ENCODE peak calls at places on chromosomes 3 and 15, in ten cellular contexts. E is Calu3, N is HFF-Myc, D is ACHN, V is B cell, U is mucosa of gallbladder, M is posterior vena cava, S is transverse colon, T is HT1080, J is T-helper 17 cell. I is an unnamed sample.

GRCh38 chr3:20225769-20226168 is 39.8 kb upstream of the SGO1 start:
- DNase-seq in N (peak; percentile 19), T (peak; percentile 47), V (no peak), J (no peak), E (peak; percentile 7), U (no peak), S (no peak), D (peak; percentile 31), M (no peak), I (peak; percentile 46)

GRCh38 chr3:71400986-71401451 is 182.5 kb downstream of the FOXP1 start:
- DNase-seq in N (no peak), E (no peak), S (no peak), V (no peak), D (no peak), M (no peak), J (no peak), T (no peak), U (no peak), I (no peak)

GRCh38 chr3:107704477-107704876 is 181.7 kb downstream of the BBX start:
- DNase-seq in J (no peak), S (no peak), T (peak; percentile 71), U (no peak), M (no peak), V (no peak), D (peak; percentile 31), N (no peak), E (no peak), I (no peak)

GRCh38 chr3:46578973-46579755 is 13.1 kb upstream of the LRRC2 start:
- DNase-seq in T (peak; percentile 17), D (no peak), S (no peak), U (no peak), N (no peak), M (no peak), J (no peak), V (no peak), E (no peak), I (peak; percentile 12)

GRCh38 chr15:81530271-81530670 is 156.3 kb upstream of the TMC3 start:
- DNase-seq in D (no peak), J (no peak), N (no peak), E (no peak), T (no peak), M (no peak), U (no peak), S (no peak), V (no peak), I (no peak)

GRCh38 chr3:9965200-9965875 is 13.1 kb upstream of the PRRT3 start:
- DNase-seq in T (no peak), V (no peak), N (no peak), J (no peak), U (no peak), E (no peak), S (no peak), M (no peak), D (no peak), I (no peak)

GRCh38 chr3:122077293-122078234 is 22.4 kb downstream of the CD86 start:
- DNase-seq in J (no peak), E (no peak), U (no peak), V (peak; percentile 71), M (no peak), D (no peak), N (no peak), S (no peak), T (no peak), I (peak; percentile 47)

GRCh38 chr3:160105902-160106584 is 117.4 kb downstream of the IL12A start:
- DNase-seq in U (no peak), S (no peak), M (no peak), N (no peak), V (no peak), E (no peak), D (no peak), T (no peak), J (no peak), I (peak; percentile 55)

GRCh38 chr3:177946965-177947364 is 589.3 kb upstream of the KCNMB2 start:
- DNase-seq in T (no peak), V (no peak), M (no peak), N (no peak), D (no peak), U (no peak), J (no peak), E (no peak), S (no peak), I (no peak)

GRCh38 chr3:73258057-73258456 is 196.6 kb downstream of the EBLN2 start:
- DNase-seq in D (no peak), S (no peak), M (no peak), U (no peak), V (no peak), J (no peak), E (no peak), T (no peak), N (no peak), I (no peak)

GRCh38 chr3:112489674-112490479 is 9.4 kb downstream of the BTLA start:
- DNase-seq in M (no peak), D (no peak), S (no peak), V (no peak), E (no peak), N (no peak), T (no peak), J (no peak), U (no peak), I (no peak)

GRCh38 chr3:163523375-163523774 is 1554.9 kb downstream of the SI start:
- DNase-seq in D (no peak), M (no peak), E (no peak), N (no peak), J (no peak), V (no peak), T (no peak), U (no peak), S (no peak), I (no peak)

I was measured in NB4.